ENCODE peak calls at places on chromosomes 5 and 9, in ten cellular contexts. M is HCT116, Y is spleen, S is heart left ventricle, L is thoracic aorta, K is astrocyte, O is lower lobe of right lung, R is A673, X is thyroid gland, Q is ovary. F is an unnamed sample.

GRCh38 chr5:17314907-17315471 is 97.6 kb downstream of the BASP1 start:
- DNase-seq in Y (no peak), S (no peak), X (no peak), O (no peak), R (peak; percentile 52), M (no peak), L (no peak), Q (no peak), K (peak; percentile 20), F (no peak)

GRCh38 chr9:91221332-91221731 is 140.4 kb downstream of the AUH start:
- DNase-seq in Y (no peak), K (peak; percentile 83), L (no peak), R (no peak), Q (no peak), S (no peak), O (no peak), M (no peak), X (no peak), F (no peak)

GRCh38 chr5:14506661-14507060 is 74.9 kb upstream of the OTULINL start:
- DNase-seq in M (no peak), O (no peak), X (no peak), Y (no peak), S (no peak), L (no peak), R (no peak), Q (no peak), K (no peak), F (no peak)

GRCh38 chr9:2465921-2466460 is 155.6 kb upstream of the VLDLR start:
- DNase-seq in Q (no peak), L (no peak), Y (no peak), K (no peak), M (peak; percentile 36), S (no peak), X (no peak), O (no peak), R (no peak), F (no peak)

GRCh38 chr9:14532716-14533115 is 160.5 kb downstream of the ZDHHC21 start:
- DNase-seq in Y (no peak), X (no peak), S (no peak), R (no peak), O (no peak), L (no peak), M (no peak), Q (no peak), K (no peak), F (no peak)

GRCh38 chr9:111986035-111986556 is 89.5 kb downstream of the UGCG start:
- DNase-seq in R (no peak), Y (no peak), S (no peak), L (no peak), X (no peak), Q (no peak), O (no peak), M (no peak), K (peak; percentile 47), F (no peak)

GRCh38 chr5:143141652-143142051 is 261.8 kb downstream of the NR3C1 start:
- DNase-seq in Q (no peak), O (no peak), L (no peak), K (peak; percentile 18), S (no peak), M (no peak), Y (no peak), X (no peak), R (no peak), F (peak; percentile 39)

GRCh38 chr5:139395844-139396640 is 1.1 kb upstream of the PROB1 start:
- DNase-seq in R (no peak), Q (no peak), M (no peak), L (no peak), K (no peak), O (no peak), S (no peak), Y (no peak), X (no peak), F (no peak)

GRCh38 chr5:116528519-116529234 is 45.9 kb downstream of the SEMA6A start:
- DNase-seq in R (no peak), Y (no peak), L (no peak), S (no peak), Q (no peak), X (no peak), K (no peak), O (no peak), M (no peak), F (no peak)

GRCh38 chr5:150599917-150600511 is 40.4 kb upstream of the SYNPO start:
- DNase-seq in R (peak; percentile 77), S (peak; percentile 91), L (peak; percentile 64), Y (peak; percentile 78), X (peak; percentile 79), K (peak; percentile 72), O (peak; percentile 83), M (no peak), Q (peak; percentile 94), F (peak; percentile 92)

GRCh38 chr9:91155746-91156145 is 206.0 kb downstream of the AUH start:
- DNase-seq in Y (no peak), S (no peak), M (no peak), O (no peak), R (no peak), Q (no peak), K (no peak), L (no peak), X (no peak), F (no peak)

GRCh38 chr9:95048225-95049087 is 269.1 kb downstream of the FANCC start:
- DNase-seq in Q (peak; percentile 63), K (no peak), R (peak; percentile 65), S (peak; percentile 80), X (peak; percentile 88), O (peak; percentile 89), Y (peak; percentile 92), M (no peak), L (no peak), F (peak; percentile 53)

GRCh38 chr5:133120156-133120750 is 68.4 kb downstream of the HSPA4 start:
- DNase-seq in X (no peak), Y (no peak), Q (no peak), M (no peak), S (no peak), R (no peak), O (no peak), K (no peak), L (no peak), F (no peak)

GRCh38 chr5:172123269-172123692 is 64.7 kb downstream of the STK10 start:
- DNase-seq in X (peak; percentile 46), O (no peak), L (no peak), K (peak; percentile 47), M (no peak), R (peak; percentile 26), Y (no peak), Q (peak; percentile 63), S (peak; percentile 87), F (no peak)
- TF ChIP-seq CTCF in X (no peak), O (peak; percentile 38), L (no peak), K (peak; percentile 11), M (peak; percentile 17), R (peak; percentile 19), Y (no peak), Q (no peak), S (peak; percentile 38), F (peak; percentile 17)

GRCh38 chr9:92887880-92888338 is 10.1 kb upstream of the ZNF484 start:
- DNase-seq in L (no peak), Q (no peak), Y (no peak), X (peak; percentile 74), K (no peak), O (no peak), M (no peak), S (no peak), R (no peak), F (no peak)
- H3K27ac ChIP-seq in L (no peak overlapping the region), Q (no peak overlapping the region), Y (no peak overlapping the region), X (no peak overlapping the region), K (no peak overlapping the region), O (no peak overlapping the region), M (no peak overlapping the region), S (no peak overlapping the region), R (no peak overlapping the region), F (no peak overlapping the region)

DNA sequence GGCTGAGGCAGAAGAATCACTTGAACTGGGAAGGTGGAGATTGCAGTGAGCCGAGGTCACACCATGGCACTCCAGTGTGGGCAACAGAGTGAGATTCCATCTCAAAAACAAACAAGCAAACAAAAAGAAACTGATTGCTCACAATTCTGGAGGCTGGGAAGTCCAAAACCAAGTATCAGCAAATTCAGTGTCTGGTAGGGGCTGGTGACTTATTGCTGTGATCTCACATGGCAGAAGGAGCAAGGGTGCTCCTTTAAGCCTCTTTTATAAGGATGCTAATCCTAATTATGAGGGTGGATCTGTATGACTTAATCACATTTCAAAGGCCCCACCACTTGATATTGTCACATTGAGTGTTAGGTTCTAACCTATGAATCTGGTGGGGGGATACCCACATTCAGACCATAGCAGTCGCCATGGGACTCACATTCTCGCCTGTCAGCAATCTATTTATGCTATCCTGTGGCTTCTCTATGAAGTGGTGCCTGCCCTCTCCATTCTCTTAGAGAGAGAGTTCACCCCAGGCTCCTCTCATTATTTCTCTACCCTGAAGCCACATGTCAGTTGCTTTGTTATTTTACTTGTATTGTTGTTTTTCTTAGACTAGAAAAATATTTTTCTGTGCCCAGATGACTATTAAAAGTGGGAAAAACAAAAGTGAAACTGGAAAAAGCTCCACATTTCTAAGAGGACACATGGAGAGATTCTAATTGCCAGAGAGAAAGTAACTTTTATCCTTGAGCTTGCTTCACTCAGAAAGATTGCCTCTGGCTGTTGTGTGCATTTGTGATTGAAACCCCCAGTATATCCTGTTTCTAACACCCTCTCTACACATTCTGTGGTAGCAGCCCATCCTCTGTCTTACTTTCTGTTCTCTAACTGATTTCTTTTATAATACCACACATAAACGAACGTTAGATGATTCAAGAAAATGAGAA is 18.8 kb upstream of the PRLR start:
- DNase-seq in M (no peak), L (no peak), R (no peak), S (no peak), Q (no peak), Y (no peak), K (no peak), X (no peak), O (no peak), F (no peak)
- H3K4me3 ChIP-seq in M (no peak overlapping the region), L (peak overlapping the region; percentile 42), R (no peak overlapping the region), S (no peak overlapping the region), Q (no peak overlapping the region), Y (no peak overlapping the region), K (peak overlapping the region; percentile 5), X (no peak overlapping the region), O (peak overlapping the region; percentile 25), F (peak overlapping the region; percentile 0)

GRCh38 chr5:61472172-61472958 is 140.3 kb downstream of the ZSWIM6 start:
- DNase-seq in M (no peak), Q (no peak), L (no peak), S (no peak), R (no peak), K (no peak), O (no peak), Y (no peak), X (no peak), F (no peak)

GRCh38 chr5:61479850-61480614 is 148.0 kb downstream of the ZSWIM6 start:
- DNase-seq in X (no peak), S (no peak), M (no peak), K (no peak), O (no peak), L (no peak), R (no peak), Y (no peak), Q (no peak), F (no peak)

GRCh38 chr5:61474746-61475145 is 142.7 kb downstream of the ZSWIM6 start:
- DNase-seq in K (no peak), M (no peak), S (no peak), Y (no peak), O (no peak), X (no peak), Q (no peak), L (no peak), R (no peak), F (no peak)

GRCh38 chr5:61482980-61483379 is 150.9 kb downstream of the ZSWIM6 start:
- DNase-seq in M (no peak), L (no peak), Q (no peak), X (no peak), S (no peak), Y (no peak), R (no peak), K (no peak), O (no peak), F (no peak)

GRCh38 chr5:61477788-61478187 is 145.7 kb downstream of the ZSWIM6 start:
- DNase-seq in K (no peak), Y (no peak), X (no peak), M (no peak), Q (no peak), R (no peak), L (no peak), O (no peak), S (no peak), F (no peak)
- TF ChIP-seq CTCF in K (no peak), Y (no peak), X (no peak), M (no peak), Q (no peak), R (no peak), L (no peak), O (no peak), S (no peak), F (no peak)

F was measured in tibial artery.